ENCODE peak calls at places on chromosome 14, in seven cellular contexts. K is uterus; O is RWPE2; Q is body of pancreas; B is tibial artery; I is CD8-positive, alpha-beta T cell; V is endodermal cell. Y is an unnamed sample. For H3K4me1, the result is how much of the 10 kb centered on the place peaks cover.

GRCh38 chr14:74508292-74508731 is 14.7 kb downstream of the ISCA2 start:
- DNase-seq in K (no peak), O (peak), Q (no peak), B (no peak), I (no peak), V (peak), Y (no peak)

GRCh38 chr14:92717571-92718042 is 30.8 kb downstream of the LGMN start:
- DNase-seq in K (no peak), O (no peak), Q (no peak), B (no peak), I (no peak), V (no peak), Y (no peak)

GRCh38 chr14:97077253-97077653 is 280.1 kb downstream of the VRK1 start:
- DNase-seq in K (peak), O (peak), Q (peak), B (peak), I (peak), V (no peak), Y (peak)

GRCh38 chr14:74299061-74299545 is 3.6 kb downstream of the ABCD4 start:
- DNase-seq in K (peak), O (no peak), Q (no peak), B (no peak), I (no peak), V (peak), Y (no peak)

GRCh38 chr14:24332094-24332983 is 2.5 kb downstream of the ADCY4 start:
- DNase-seq in K (peak), O (no peak), Q (peak), B (peak), I (peak), V (peak), Y (peak)

GRCh38 chr14:65137648-65138317 is 35.5 kb upstream of the MAX start:
- DNase-seq in K (no peak), O (no peak), Q (no peak), B (no peak), I (no peak), V (no peak), Y (no peak)

GRCh38 chr14:102570334-102570995 is 22.0 kb upstream of the RCOR1 start:
- DNase-seq in K (no peak), O (no peak), Q (no peak), B (no peak), I (no peak), V (peak), Y (no peak)

GRCh38 chr14:91354979-91355685 is 62.5 kb downstream of the CCDC88C start:
- DNase-seq in K (no peak), O (no peak), Q (no peak), B (no peak), I (peak), V (peak), Y (peak)

GRCh38 chr14:96792003-96792402 is 5.2 kb upstream of the VRK1 start:
- DNase-seq in K (no peak), O (no peak), Q (no peak), B (no peak), I (no peak), V (no peak), Y (no peak)

GRCh38 chr14:38839743-38840375 is 263.2 kb downstream of the SEC23A start:
- DNase-seq in K (no peak), O (no peak), Q (no peak), B (no peak), I (no peak), V (no peak), Y (no peak)

GRCh38 chr14:58280954-58281787 is 17.2 kb upstream of the ARID4A start:
- DNase-seq in K (peak), O (no peak), Q (peak), B (no peak), I (no peak), V (no peak), Y (peak)

GRCh38 chr14:90866822-90867221 is 50.6 kb upstream of the TTC7B start:
- DNase-seq in K (no peak), O (no peak), Q (no peak), B (no peak), I (no peak), V (no peak), Y (no peak)

GRCh38 chr14:97408937-97409860 is 612.0 kb downstream of the VRK1 start:
- DNase-seq in K (no peak), O (no peak), Q (no peak), B (no peak), I (no peak), V (peak), Y (no peak)

GRCh38 chr14:84453541-84453940 is 1076.4 kb upstream of the FLRT2 start:
- DNase-seq in K (no peak), O (no peak), Q (no peak), B (no peak), I (no peak), V (no peak), Y (no peak)

GRCh38 chr14:100417466-100417865 is 94.3 kb downstream of the SLC25A47 start:
- DNase-seq in K (no peak), O (no peak), Q (peak), B (no peak), I (no peak), V (peak), Y (peak)

GRCh38 chr14:78143489-78144145 is 26.6 kb upstream of the NRXN3 start:
- DNase-seq in K (no peak), O (no peak), Q (no peak), B (no peak), I (no peak), V (no peak), Y (no peak)

GRCh38 chr14:58414845-58415244 is 12.5 kb downstream of the TIMM9 start:
- DNase-seq in K (no peak), O (no peak), Q (no peak), B (no peak), I (no peak), V (peak), Y (no peak)

GRCh38 chr14:86796221-86797074 is 1196.5 kb downstream of the GALC start:
- DNase-seq in K (no peak), O (no peak), Q (no peak), B (no peak), I (no peak), V (no peak), Y (no peak)

GRCh38 chr14:64726585-64726890 is 22.3 kb downstream of the PLEKHG3 start:
- DNase-seq in K (peak), O (peak), Q (peak), B (peak), I (no peak), V (peak), Y (peak)

GRCh38 chr14:70811065-70811464 is 1.8 kb upstream of the MAP3K9 start:
- DNase-seq in K (no peak), O (no peak), Q (no peak), B (no peak), I (no peak), V (no peak), Y (no peak)

GRCh38 chr14:58298880-58299664 is 717 bp downstream of the ARID4A start:
- DNase-seq in K (peak), O (no peak), Q (peak), B (peak), I (peak), V (peak), Y (peak)

GRCh38 chr14:52031781-52032180 is 37.1 kb downstream of the NID2 start:
- DNase-seq in K (peak), O (no peak), Q (peak), B (peak), I (no peak), V (no peak), Y (no peak)

GRCh38 chr14:51019089-51019488 is 74.8 kb upstream of the PYGL start:
- DNase-seq in K (no peak), O (no peak), Q (no peak), B (no peak), I (no peak), V (no peak), Y (no peak)

GRCh38 chr14:50928002-50928635 is 16.2 kb downstream of the PYGL start:
- DNase-seq in K (no peak), O (no peak), Q (no peak), B (no peak), I (no peak), V (no peak), Y (no peak)

GRCh38 chr14:70441641-70442040 is 10.3 kb upstream of the ADAM21 start:
- DNase-seq in K (no peak), O (no peak), Q (no peak), B (no peak), I (no peak), V (no peak), Y (no peak)

GRCh38 chr14:86892167-86892956 is 1100.6 kb downstream of the GALC start:
- DNase-seq in K (no peak), O (no peak), Q (no peak), B (no peak), I (no peak), V (no peak), Y (no peak)

GRCh38 chr14:85978851-85979250 is 448.9 kb downstream of the FLRT2 start:
- DNase-seq in K (no peak), O (no peak), Q (no peak), B (no peak), I (no peak), V (no peak), Y (no peak)

GRCh38 chr14:58881433-58881832 is 243.7 kb downstream of the DACT1 start:
- DNase-seq in K (no peak), O (no peak), Q (no peak), B (no peak), I (no peak), V (no peak), Y (no peak)

GRCh38 chr14:67461341-67461985 is 27.1 kb downstream of the TMEM229B start:
- DNase-seq in K (no peak), O (no peak), Q (peak), B (no peak), I (no peak), V (peak), Y (no peak)

GRCh38 chr14:84420236-84420635 is 1109.7 kb upstream of the FLRT2 start:
- DNase-seq in K (no peak), O (no peak), Q (no peak), B (no peak), I (no peak), V (no peak), Y (no peak)

GRCh38 chr14:36507847-36508417 is 12.1 kb downstream of the NKX2-1 start:
- DNase-seq in K (no peak), O (no peak), Q (no peak), B (no peak), I (no peak), V (no peak), Y (no peak)

GRCh38 chr14:99734406-99735051 is 50.4 kb downstream of the CYP46A1 start:
- DNase-seq in K (peak), O (peak), Q (peak), B (peak), I (no peak), V (peak), Y (peak)

GRCh38 chr14:32202468-32202865 is 602 bp downstream of the RNU6-8 start:
- DNase-seq in K (no peak), O (no peak), Q (no peak), B (no peak), I (no peak), V (peak), Y (no peak)

GRCh38 chr14:35949933-35950332 is 123.8 kb downstream of the BRMS1L start:
- DNase-seq in K (no peak), O (no peak), Q (peak), B (no peak), I (no peak), V (no peak), Y (no peak)

GRCh38 chr14:68262567-68262966 is 443.0 kb downstream of the RAD51B start:
- DNase-seq in K (no peak), O (no peak), Q (no peak), B (no peak), I (no peak), V (no peak), Y (no peak)

GRCh38 chr14:90049390-90049789 is 12.4 kb upstream of the KCNK13 start:
- DNase-seq in K (no peak), O (no peak), Q (no peak), B (no peak), I (no peak), V (no peak), Y (no peak)

GRCh38 chr14:64786296-64787149 is 82.3 kb downstream of the PLEKHG3 start:
- DNase-seq in K (no peak), O (no peak), Q (no peak), B (peak), I (no peak), V (no peak), Y (no peak)

GRCh38 chr14:40436551-40436950 is 1004.3 kb upstream of the FBXO33 start:
- DNase-seq in K (no peak), O (no peak), Q (no peak), B (no peak), I (no peak), V (no peak), Y (no peak)

DNA sequence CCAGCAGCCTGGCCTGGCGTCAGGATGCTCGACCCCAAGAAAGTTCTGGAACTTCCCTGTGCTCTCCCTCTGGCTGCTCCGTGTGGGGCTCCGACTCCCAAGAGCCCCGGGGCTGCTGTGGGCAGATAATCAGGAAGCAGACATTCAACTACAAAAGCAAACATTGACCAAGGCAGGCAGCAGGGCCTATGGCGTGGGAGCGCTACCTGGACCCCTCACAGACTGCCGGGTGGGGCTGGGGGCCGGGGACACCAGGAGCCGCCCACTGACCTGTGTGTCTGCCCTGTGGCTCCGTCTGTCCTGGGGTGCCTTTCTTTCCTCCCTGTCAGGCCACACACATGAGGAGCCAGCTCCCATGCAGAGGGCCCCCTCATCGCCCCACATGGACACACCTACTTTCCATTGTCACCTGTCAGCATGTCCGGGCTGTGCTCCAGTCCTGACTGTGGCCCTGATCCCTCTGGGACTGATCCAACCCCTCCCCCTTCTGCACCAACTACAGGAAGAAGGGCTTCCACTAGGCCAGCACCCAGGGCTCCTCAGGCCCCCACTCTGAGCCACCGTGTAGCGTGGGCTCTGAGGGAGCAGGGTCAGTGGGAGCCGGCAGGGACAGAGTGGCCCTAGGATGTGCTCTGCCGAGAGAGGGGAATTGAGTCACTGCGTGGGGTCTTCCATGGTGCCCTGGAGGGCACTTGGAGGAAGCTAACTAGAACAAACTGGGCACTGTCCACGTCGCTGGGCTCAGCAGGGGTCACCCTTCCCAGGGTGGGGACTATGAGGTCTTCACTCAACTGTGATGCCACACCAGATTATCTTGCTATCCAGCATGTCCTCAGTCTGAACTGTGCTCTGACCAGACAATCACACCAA is 215.4 kb upstream of the C14orf180 start:
- DNase-seq in K (no peak), O (peak), Q (peak), B (peak), I (no peak), V (no peak), Y (no peak)
- H3K4me3 ChIP-seq in K (no peak), O (no peak), Q (no peak), B (no peak), I (no peak), V (no peak), Y (no peak)

GRCh38 chr14:22554706-22555572 is 34.1 kb downstream of the DAD1 start:
- DNase-seq in K (no peak), O (no peak), Q (no peak), B (no peak), I (peak), V (no peak), Y (no peak)
- H3K4me1 ChIP-seq in K (under half), O (under half), Q (under half), B (under half), I (half or more), V (under half), Y (under half)

GRCh38 chr14:49679271-49679670 is 8.7 kb downstream of the POLE2 start:
- DNase-seq in K (no peak), O (no peak), Q (no peak), B (no peak), I (no peak), V (no peak), Y (no peak)

GRCh38 chr14:49673586-49673985 is 14.4 kb downstream of the POLE2 start:
- DNase-seq in K (no peak), O (no peak), Q (no peak), B (no peak), I (no peak), V (no peak), Y (no peak)

GRCh38 chr14:49677643-49678042 is 10.4 kb downstream of the POLE2 start:
- DNase-seq in K (no peak), O (no peak), Q (no peak), B (no peak), I (no peak), V (peak), Y (no peak)
- H3K4me3 ChIP-seq in K (no peak), O (no peak), Q (no peak), B (no peak), I (no peak), V (no peak), Y (no peak)

GRCh38 chr14:60250318-60251035 is 1.5 kb downstream of the PPM1A start:
- DNase-seq in K (no peak), O (no peak), Q (no peak), B (no peak), I (no peak), V (no peak), Y (peak)
- H3K4me1 ChIP-seq in K (under half), O (under half), Q (half or more), B (under half), I (under half), V (under half), Y (half or more)

DNA sequence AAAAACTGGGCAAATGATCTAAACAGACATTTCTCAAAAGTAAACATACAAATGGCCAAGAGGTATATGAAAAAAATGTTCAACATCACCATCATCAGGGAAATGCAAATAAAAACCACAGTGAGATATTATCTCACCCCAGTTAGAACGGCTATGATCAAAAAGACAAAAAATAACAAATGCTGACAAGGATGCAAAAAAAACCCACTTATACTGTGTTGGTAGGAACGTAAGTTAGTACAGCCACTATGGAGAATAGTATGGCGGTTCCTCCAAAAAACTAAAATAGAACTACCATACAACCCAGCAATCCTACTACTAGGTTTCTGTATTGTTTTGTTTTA is 470.2 kb downstream of the RGS6 start:
- DNase-seq in K (no peak), O (no peak), Q (no peak), B (no peak), I (no peak), V (no peak), Y (no peak)
- H3K4me3 ChIP-seq in K (no peak), O (no peak), Q (no peak), B (no peak), I (no peak), V (no peak), Y (no peak)

GRCh38 chr14:75979641-75980422 is 2.0 kb downstream of the TGFB3 start:
- DNase-seq in K (peak), O (no peak), Q (peak), B (peak), I (no peak), V (no peak), Y (peak)
- H3K4me1 ChIP-seq in K (under half), O (under half), Q (half or more), B (half or more), I (under half), V (under half), Y (under half)

DNA sequence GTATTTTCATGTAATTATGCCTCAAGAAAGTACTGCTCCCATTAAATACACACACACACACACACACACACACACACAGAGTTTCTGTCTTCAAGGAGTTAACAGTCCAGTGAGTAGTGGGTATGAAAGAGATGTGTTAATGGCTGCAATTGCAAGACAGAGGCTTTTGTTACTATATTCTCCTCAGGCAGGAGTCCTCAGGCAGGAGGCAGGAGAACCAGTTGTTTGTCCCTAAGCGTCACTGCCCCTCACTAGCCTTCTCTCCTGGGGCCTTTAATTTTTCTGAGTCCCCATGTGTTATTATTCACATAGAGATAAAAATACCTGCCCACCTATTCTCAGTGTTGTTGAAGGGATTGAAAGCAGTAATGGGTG is 31.2 kb downstream of the DAD1 start:
- DNase-seq in K (no peak), O (no peak), Q (no peak), B (no peak), I (no peak), V (no peak), Y (no peak)
- H3K4me3 ChIP-seq in K (no peak), O (no peak), Q (no peak), B (no peak), I (peak), V (no peak), Y (no peak)

DNA sequence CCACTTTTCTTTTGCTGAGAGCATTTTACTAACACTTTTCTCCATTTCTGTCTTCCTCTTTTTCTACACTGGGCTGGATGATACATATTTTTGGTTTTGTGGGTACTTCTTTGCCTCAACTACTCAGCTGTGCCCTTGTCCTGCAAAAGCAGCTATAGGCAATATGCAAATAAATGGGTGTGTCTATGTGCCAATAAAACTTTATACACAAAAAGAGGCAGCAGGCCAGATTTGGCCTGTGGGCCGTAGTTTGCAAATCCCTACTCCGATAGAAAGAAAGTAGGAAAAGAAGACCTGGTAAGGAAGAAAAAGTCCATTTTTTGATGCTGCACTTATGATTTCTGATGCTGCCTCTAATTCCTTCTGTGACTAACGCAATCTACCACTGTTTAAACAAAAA is 6.5 kb downstream of the CLMN start:
- DNase-seq in K (no peak), O (no peak), Q (no peak), B (no peak), I (no peak), V (no peak), Y (no peak)
- H3K4me1 ChIP-seq in K (under half), O (under half), Q (half or more), B (under half), I (under half), V (under half), Y (under half)

DNA sequence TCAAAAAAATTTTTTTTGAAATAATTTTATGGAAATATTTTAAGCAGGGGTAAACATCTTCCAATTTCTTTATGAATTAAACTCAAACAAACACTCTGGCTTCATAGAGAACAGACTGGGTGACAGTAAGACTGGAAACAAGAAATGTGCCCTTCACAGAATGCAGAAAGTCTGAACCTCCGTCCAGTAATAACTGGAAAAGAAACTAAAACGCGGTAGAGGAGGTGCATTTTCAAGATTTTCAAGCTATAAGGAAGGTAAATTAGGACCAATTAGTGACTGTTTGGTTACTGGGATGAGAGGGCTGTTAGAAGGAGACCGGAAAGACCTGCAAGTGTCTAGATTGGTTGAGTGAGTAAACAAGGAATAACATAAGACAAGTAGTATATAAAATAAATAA is 245.7 kb downstream of the CEP128 start:
- DNase-seq in K (no peak), O (no peak), Q (no peak), B (no peak), I (no peak), V (no peak), Y (no peak)
- H3K4me3 ChIP-seq in K (no peak), O (no peak), Q (no peak), B (no peak), I (no peak), V (no peak), Y (no peak)

GRCh38 chr14:83291716-83292115 is 1758.1 kb upstream of the SEL1L start:
- DNase-seq in K (no peak), O (no peak), Q (no peak), B (no peak), I (no peak), V (no peak), Y (no peak)
- H3K4me1 ChIP-seq in K (under half), O (under half), Q (under half), B (under half), I (under half), V (under half), Y (under half)